ENCODE peak calls at places on chromosomes 3 and 15, in six cellular contexts. One of them, this sample, is unnamed.

GRCh38 chr3:5136619-5137429 is 14.7 kb downstream of the ARL8B start:
- DNase-seq in stimulated activated CD4-positive, alpha-beta T cell treated with anti-CD3 and anti-CD28 coated beads, Interleukin-1b, Interleukin-23, amount 100 ng/mL, for 4 hours: peak
- DNase-seq in HEK293T: peak
- DNase-seq in H9: peak
- DNase-seq in fibroblast of the conjunctiva: no peak
- DNase-seq in stomach: no peak
- DNase-seq in this sample: no peak

GRCh38 chr3:14455571-14456317 is 53.3 kb downstream of the SLC6A6 start:
- DNase-seq in stimulated activated CD4-positive, alpha-beta T cell treated with anti-CD3 and anti-CD28 coated beads, Interleukin-1b, Interleukin-23, amount 100 ng/mL, for 4 hours: no peak
- DNase-seq in stomach: peak
- DNase-seq in HEK293T: no peak
- DNase-seq in fibroblast of the conjunctiva: no peak
- DNase-seq in H9: no peak
- DNase-seq in this sample: no peak

GRCh38 chr15:69341356-69341755 is 42.6 kb downstream of the PAQR5 start:
- DNase-seq in stomach: no peak
- DNase-seq in HEK293T: no peak
- DNase-seq in fibroblast of the conjunctiva: no peak
- DNase-seq in H9: no peak
- DNase-seq in stimulated activated CD4-positive, alpha-beta T cell treated with anti-CD3 and anti-CD28 coated beads, Interleukin-1b, Interleukin-23, amount 100 ng/mL, for 4 hours: no peak
- DNase-seq in this sample: no peak

GRCh38 chr3:195068481-195069080 is 202.4 kb downstream of the XXYLT1 start:
- DNase-seq in fibroblast of the conjunctiva: no peak
- DNase-seq in stomach: no peak
- DNase-seq in HEK293T: no peak
- DNase-seq in H9: no peak
- DNase-seq in stimulated activated CD4-positive, alpha-beta T cell treated with anti-CD3 and anti-CD28 coated beads, Interleukin-1b, Interleukin-23, amount 100 ng/mL, for 4 hours: no peak
- DNase-seq in this sample: no peak

GRCh38 chr3:159654183-159655134 is 334.2 kb upstream of the IL12A start:
- DNase-seq in stimulated activated CD4-positive, alpha-beta T cell treated with anti-CD3 and anti-CD28 coated beads, Interleukin-1b, Interleukin-23, amount 100 ng/mL, for 4 hours: no peak
- DNase-seq in H9: no peak
- DNase-seq in fibroblast of the conjunctiva: no peak
- DNase-seq in stomach: no peak
- DNase-seq in HEK293T: no peak
- DNase-seq in this sample: no peak

GRCh38 chr3:197027151-197027895 is 2.3 kb downstream of the MELTF start:
- DNase-seq in stomach: no peak
- DNase-seq in stimulated activated CD4-positive, alpha-beta T cell treated with anti-CD3 and anti-CD28 coated beads, Interleukin-1b, Interleukin-23, amount 100 ng/mL, for 4 hours: no peak
- DNase-seq in HEK293T: no peak
- DNase-seq in fibroblast of the conjunctiva: no peak
- DNase-seq in H9: peak
- DNase-seq in this sample: no peak

GRCh38 chr15:71800835-71801745 is 9.3 kb upstream of the NR2E3 start:
- DNase-seq in stomach: peak
- DNase-seq in HEK293T: peak
- DNase-seq in H9: no peak
- DNase-seq in fibroblast of the conjunctiva: peak
- DNase-seq in stimulated activated CD4-positive, alpha-beta T cell treated with anti-CD3 and anti-CD28 coated beads, Interleukin-1b, Interleukin-23, amount 100 ng/mL, for 4 hours: no peak
- DNase-seq in this sample: peak

GRCh38 chr3:101038880-101039279 is 45.7 kb upstream of the ABI3BP start:
- DNase-seq in fibroblast of the conjunctiva: no peak
- DNase-seq in stomach: no peak
- DNase-seq in HEK293T: no peak
- DNase-seq in H9: no peak
- DNase-seq in stimulated activated CD4-positive, alpha-beta T cell treated with anti-CD3 and anti-CD28 coated beads, Interleukin-1b, Interleukin-23, amount 100 ng/mL, for 4 hours: no peak
- DNase-seq in this sample: no peak

GRCh38 chr3:35592589-35593295 is 46.6 kb upstream of the ARPP21 start:
- DNase-seq in fibroblast of the conjunctiva: no peak
- DNase-seq in stimulated activated CD4-positive, alpha-beta T cell treated with anti-CD3 and anti-CD28 coated beads, Interleukin-1b, Interleukin-23, amount 100 ng/mL, for 4 hours: no peak
- DNase-seq in stomach: no peak
- DNase-seq in H9: no peak
- DNase-seq in HEK293T: no peak
- DNase-seq in this sample: no peak

GRCh38 chr3:149941946-149942345 is 28.7 kb downstream of the PFN2 start:
- DNase-seq in stimulated activated CD4-positive, alpha-beta T cell treated with anti-CD3 and anti-CD28 coated beads, Interleukin-1b, Interleukin-23, amount 100 ng/mL, for 4 hours: no peak
- DNase-seq in fibroblast of the conjunctiva: peak
- DNase-seq in HEK293T: no peak
- DNase-seq in H9: no peak
- DNase-seq in stomach: no peak
- DNase-seq in this sample: no peak

GRCh38 chr3:195896361-195897080 is 11.8 kb downstream of the TNK2 start:
- DNase-seq in stomach: no peak
- DNase-seq in fibroblast of the conjunctiva: peak
- DNase-seq in H9: no peak
- DNase-seq in stimulated activated CD4-positive, alpha-beta T cell treated with anti-CD3 and anti-CD28 coated beads, Interleukin-1b, Interleukin-23, amount 100 ng/mL, for 4 hours: no peak
- DNase-seq in HEK293T: no peak
- DNase-seq in this sample: no peak

GRCh38 chr3:41464401-41464800 is 265.1 kb downstream of the CTNNB1 start:
- DNase-seq in stomach: no peak
- DNase-seq in fibroblast of the conjunctiva: no peak
- DNase-seq in H9: no peak
- DNase-seq in HEK293T: no peak
- DNase-seq in stimulated activated CD4-positive, alpha-beta T cell treated with anti-CD3 and anti-CD28 coated beads, Interleukin-1b, Interleukin-23, amount 100 ng/mL, for 4 hours: no peak
- DNase-seq in this sample: no peak

GRCh38 chr3:109275702-109276293 is 40.5 kb downstream of the DPPA2 start:
- DNase-seq in stimulated activated CD4-positive, alpha-beta T cell treated with anti-CD3 and anti-CD28 coated beads, Interleukin-1b, Interleukin-23, amount 100 ng/mL, for 4 hours: no peak
- DNase-seq in HEK293T: peak
- DNase-seq in H9: peak
- DNase-seq in fibroblast of the conjunctiva: peak
- DNase-seq in stomach: peak
- DNase-seq in this sample: peak

GRCh38 chr15:75307778-75308390 is 25.2 kb downstream of the GOLGA6D start:
- DNase-seq in H9: peak
- DNase-seq in stimulated activated CD4-positive, alpha-beta T cell treated with anti-CD3 and anti-CD28 coated beads, Interleukin-1b, Interleukin-23, amount 100 ng/mL, for 4 hours: peak
- DNase-seq in HEK293T: peak
- DNase-seq in stomach: peak
- DNase-seq in fibroblast of the conjunctiva: peak
- DNase-seq in this sample: peak

GRCh38 chr3:41900265-41900664 is 61.6 kb downstream of the ULK4 start:
- DNase-seq in stomach: no peak
- DNase-seq in H9: no peak
- DNase-seq in stimulated activated CD4-positive, alpha-beta T cell treated with anti-CD3 and anti-CD28 coated beads, Interleukin-1b, Interleukin-23, amount 100 ng/mL, for 4 hours: no peak
- DNase-seq in fibroblast of the conjunctiva: no peak
- DNase-seq in HEK293T: no peak
- DNase-seq in this sample: no peak